ENCODE peak calls at places on chromosomes 13 and 19, in eight cellular contexts. D is mucosa of descending colon; L is body of pancreas; Z is CD4-positive, alpha-beta T cell; C is A549; Q is pancreas; T is tibial artery; Y is transverse colon. H is an unnamed sample.

GRCh38 chr19:55086730-55087541 is 11.3 kb downstream of the EPS8L1 start:
- DNase-seq in T (peak), Y (peak), D (peak), Q (peak), L (peak), C (no peak), Z (no peak), H (no peak)

GRCh38 chr19:51742736-51743288 is 8.9 kb downstream of the FPR1 start:
- DNase-seq in L (no peak), D (no peak), Y (no peak), T (no peak), C (no peak), Q (no peak), Z (no peak), H (no peak)

GRCh38 chr19:17209126-17210036 is 5.8 kb upstream of the USE1 start:
- DNase-seq in L (no peak), Z (no peak), Y (peak), T (no peak), Q (no peak), D (peak), C (peak), H (peak)

GRCh38 chr13:59024434-59024833 is 1139.3 kb downstream of the DIAPH3 start:
- DNase-seq in T (no peak), L (no peak), Q (no peak), D (no peak), Z (no peak), Y (no peak), C (no peak), H (no peak)

GRCh38 chr13:99467764-99468163 is 33.5 kb upstream of the TM9SF2 start:
- DNase-seq in T (no peak), L (peak), C (no peak), Z (no peak), Y (no peak), Q (no peak), D (no peak), H (peak)

GRCh38 chr13:99282264-99283231 is 24.4 kb upstream of the GPR18 start:
- DNase-seq in Z (no peak), Y (no peak), C (no peak), L (no peak), T (no peak), D (no peak), Q (no peak), H (no peak)

GRCh38 chr19:34269968-34270621 is 15.7 kb downstream of the GARRE1 start:
- DNase-seq in Z (peak), Y (peak), L (peak), Q (no peak), T (peak), D (peak), C (no peak), H (peak)

GRCh38 chr13:94201022-94201421 is 278.5 kb downstream of the DCT start:
- DNase-seq in C (no peak), Q (no peak), Y (no peak), T (no peak), D (no peak), Z (no peak), L (no peak), H (no peak)

GRCh38 chr13:51681037-51681678 is 96.9 kb downstream of the WDFY2 start:
- DNase-seq in Q (no peak), T (no peak), D (no peak), Y (no peak), C (no peak), Z (no peak), L (no peak), H (no peak)

GRCh38 chr13:44174769-44175425 is 198.7 kb upstream of the SERP2 start:
- DNase-seq in D (no peak), T (no peak), L (no peak), Z (no peak), Y (no peak), Q (no peak), C (no peak), H (no peak)

GRCh38 chr13:41122838-41123237 is 9.8 kb downstream of the KBTBD6 start:
- DNase-seq in L (no peak), Z (no peak), D (no peak), Y (no peak), Q (no peak), C (no peak), T (no peak), H (no peak)

DNA sequence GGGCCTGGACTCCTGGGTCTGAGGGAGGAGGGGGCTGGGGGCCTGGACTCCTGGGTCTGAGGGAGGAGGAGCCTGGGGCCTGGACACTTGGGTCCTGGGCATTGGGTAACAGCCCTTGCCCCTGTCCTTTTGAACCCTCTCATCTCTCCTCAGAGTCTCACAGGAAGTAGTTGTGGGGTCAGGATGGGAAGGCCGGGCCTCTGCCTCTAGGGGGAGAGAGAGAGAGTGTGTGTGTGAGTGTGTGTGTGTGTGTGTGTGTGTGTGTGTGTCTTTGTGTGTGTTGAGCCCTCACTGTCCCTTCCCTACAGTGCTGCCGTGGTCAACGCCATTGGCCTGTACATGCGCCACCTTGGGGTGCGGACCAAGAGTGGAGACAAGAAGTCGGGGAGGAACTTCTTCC is 10.9 kb downstream of the ARHGEF1 start:
- DNase-seq in Y (no peak), T (no peak), D (no peak), Q (no peak), L (no peak), Z (no peak), C (no peak), H (no peak)
- TF ChIP-seq CTCF in Y (no peak), T (no peak), D (no peak), Q (no peak), L (no peak), Z (no peak), C (no peak), H (no peak)

DNA sequence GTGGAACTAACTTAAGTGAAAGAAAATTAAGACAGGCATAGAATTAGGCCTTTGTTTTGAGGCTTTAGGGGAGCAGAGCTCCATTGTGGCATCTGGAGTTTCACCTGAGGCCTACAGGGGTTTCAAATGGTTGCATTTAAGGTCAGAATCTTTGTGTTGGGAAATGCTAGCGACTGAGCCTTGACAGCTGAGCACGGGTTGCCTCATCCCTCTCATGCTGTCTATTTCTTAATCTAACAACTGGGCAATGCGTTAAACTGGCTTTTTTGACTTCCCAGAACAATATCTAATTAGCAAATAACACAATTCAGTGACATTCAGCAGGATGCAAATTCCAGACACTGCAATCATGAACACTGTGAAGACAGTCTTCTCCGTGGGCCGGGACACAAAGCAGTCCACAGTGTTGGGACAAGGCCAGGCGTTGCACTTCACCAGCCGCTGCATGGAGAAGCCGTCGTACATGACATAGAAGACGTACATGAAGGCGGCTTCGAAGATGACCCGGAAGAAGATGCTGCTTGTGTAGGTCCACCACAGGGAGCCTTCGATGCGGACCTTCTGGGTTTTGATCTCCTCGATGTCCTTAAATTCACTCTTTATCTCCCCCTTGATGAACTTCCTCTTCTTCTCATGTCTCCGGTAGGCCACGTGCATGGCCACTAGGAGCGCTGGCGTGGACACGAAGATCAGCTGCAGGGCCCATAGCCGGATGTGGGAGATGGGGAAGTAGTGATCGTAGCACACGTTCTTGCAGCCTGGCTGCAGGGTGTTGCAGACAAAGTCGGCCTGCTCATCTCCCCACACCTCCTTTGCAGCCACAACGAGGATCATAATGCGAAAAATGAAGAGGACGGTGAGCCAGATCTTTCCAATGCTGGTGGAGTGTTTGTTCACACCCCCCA is 3.8 kb downstream of the GJB2 start:
- DNase-seq in Q (no peak), Y (peak), L (peak), Z (no peak), D (peak), C (no peak), T (no peak), H (no peak)
- TF ChIP-seq CTCF in Q (no peak), Y (no peak), L (no peak), Z (no peak), D (no peak), C (no peak), T (no peak), H (no peak)

GRCh38 chr19:49422407-49423277 is 599 bp downstream of the PTH2 start:
- DNase-seq in Q (no peak), C (peak), Z (peak), L (peak), Y (no peak), T (no peak), D (no peak), H (peak)
- TF ChIP-seq CTCF in Q (peak), C (peak), Z (peak), L (peak), Y (peak), T (peak), D (no peak), H (no peak)

GRCh38 chr19:57613941-57614743 is at the start of gene ZNF134:
- DNase-seq in L (peak), Y (peak), C (peak), T (peak), Q (peak), D (peak), Z (peak), H (peak)
- TF ChIP-seq CTCF in L (no peak), Y (peak), C (no peak), T (no peak), Q (no peak), D (no peak), Z (peak), H (no peak)

H was measured in Calu3.